ENCODE peak calls at places on chromosomes 1 and 21, in six cellular contexts. G is GM12878, R is GM12891, L is H1, C is GM12892, J is K562. S is an unnamed sample.

GRCh38 chr1:67833595-67833926 is 294 bp upstream of the GNG12 start:
- DNase-seq in G (no peak), R (no peak), L (no peak), C (no peak), J (no peak), S (no peak)

GRCh38 chr21:44425307-44425894 is 29.9 kb upstream of the LRRC3 start:
- DNase-seq in G (no peak), R (no peak), L (no peak), C (no peak), J (no peak), S (no peak)

GRCh38 chr1:115282825-115283224 is 55.2 kb downstream of the NGF start:
- DNase-seq in G (no peak), R (no peak), L (no peak), C (no peak), J (no peak), S (no peak)

GRCh38 chr1:234260578-234260977 is 112.7 kb upstream of the COA6 start:
- DNase-seq in G (no peak), R (no peak), L (no peak), C (no peak), J (no peak), S (no peak)

GRCh38 chr1:15320267-15320666 is 73.2 kb downstream of the FHAD1 start:
- DNase-seq in G (no peak), R (no peak), L (no peak), C (no peak), J (no peak), S (no peak)

GRCh38 chr1:31734582-31735107 is 29.5 kb downstream of the ADGRB2 start:
- DNase-seq in G (no peak), R (no peak), L (no peak), C (no peak), J (no peak), S (no peak)

GRCh38 chr1:35192853-35193664 is at the start of gene SFPQ:
- DNase-seq in G (peak), R (peak), L (peak), C (peak), J (peak), S (peak)

GRCh38 chr1:29805122-29805895 is 569.0 kb downstream of the PTPRU start:
- DNase-seq in G (no peak), R (no peak), L (peak), C (no peak), J (no peak), S (peak)

GRCh38 chr1:56591909-56592308 is 12.5 kb upstream of the PLPP3 start:
- DNase-seq in G (no peak), R (no peak), L (no peak), C (no peak), J (no peak), S (peak)

GRCh38 chr1:239906394-239906793 is 185.3 kb upstream of the FMN2 start:
- DNase-seq in G (no peak), R (no peak), L (no peak), C (no peak), J (no peak), S (no peak)

GRCh38 chr1:239912471-239912870 is 179.2 kb upstream of the FMN2 start:
- DNase-seq in G (no peak), R (no peak), L (no peak), C (no peak), J (no peak), S (no peak)

GRCh38 chr1:239913141-239913585 is 178.5 kb upstream of the FMN2 start:
- DNase-seq in G (no peak), R (no peak), L (no peak), C (no peak), J (no peak), S (no peak)

GRCh38 chr1:239914827-239915231 is 176.9 kb upstream of the FMN2 start:
- DNase-seq in G (no peak), R (no peak), L (no peak), C (no peak), J (no peak), S (no peak)

GRCh38 chr1:239909894-239910293 is 181.8 kb upstream of the FMN2 start:
- DNase-seq in G (no peak), R (no peak), L (no peak), C (no peak), J (no peak), S (no peak)
- TF ChIP-seq TAF1 in G (no peak), R (no peak), L (no peak), C (no peak), J (no peak), S (no peak)

GRCh38 chr1:112866151-112866550 is 89.8 kb downstream of the SLC16A1 start:
- DNase-seq in G (no peak), R (no peak), L (no peak), C (no peak), J (no peak), S (no peak)
- TF ChIP-seq TAF1 in G (no peak), R (no peak), L (no peak), C (no peak), J (no peak), S (no peak)

GRCh38 chr1:65020774-65021173 is 54.4 kb upstream of the JAK1 start:
- DNase-seq in G (no peak), R (no peak), L (no peak), C (no peak), J (no peak), S (no peak)
- TF ChIP-seq TAF1 in G (no peak), R (no peak), L (no peak), C (no peak), J (no peak), S (no peak)

GRCh38 chr1:17540255-17541001 is 930 bp downstream of the ARHGEF10L start:
- DNase-seq in G (no peak), R (no peak), L (peak), C (no peak), J (no peak), S (peak)
- TF ChIP-seq TAF1 in G (no peak), R (no peak), L (peak), C (no peak), J (no peak), S (no peak)

GRCh38 chr1:99849744-99850457 is at the start of gene AGL:
- DNase-seq in G (peak), R (peak), L (peak), C (peak), J (peak), S (peak)
- TF ChIP-seq TAF1 in G (peak), R (peak), L (peak), C (peak), J (peak), S (peak)

DNA sequence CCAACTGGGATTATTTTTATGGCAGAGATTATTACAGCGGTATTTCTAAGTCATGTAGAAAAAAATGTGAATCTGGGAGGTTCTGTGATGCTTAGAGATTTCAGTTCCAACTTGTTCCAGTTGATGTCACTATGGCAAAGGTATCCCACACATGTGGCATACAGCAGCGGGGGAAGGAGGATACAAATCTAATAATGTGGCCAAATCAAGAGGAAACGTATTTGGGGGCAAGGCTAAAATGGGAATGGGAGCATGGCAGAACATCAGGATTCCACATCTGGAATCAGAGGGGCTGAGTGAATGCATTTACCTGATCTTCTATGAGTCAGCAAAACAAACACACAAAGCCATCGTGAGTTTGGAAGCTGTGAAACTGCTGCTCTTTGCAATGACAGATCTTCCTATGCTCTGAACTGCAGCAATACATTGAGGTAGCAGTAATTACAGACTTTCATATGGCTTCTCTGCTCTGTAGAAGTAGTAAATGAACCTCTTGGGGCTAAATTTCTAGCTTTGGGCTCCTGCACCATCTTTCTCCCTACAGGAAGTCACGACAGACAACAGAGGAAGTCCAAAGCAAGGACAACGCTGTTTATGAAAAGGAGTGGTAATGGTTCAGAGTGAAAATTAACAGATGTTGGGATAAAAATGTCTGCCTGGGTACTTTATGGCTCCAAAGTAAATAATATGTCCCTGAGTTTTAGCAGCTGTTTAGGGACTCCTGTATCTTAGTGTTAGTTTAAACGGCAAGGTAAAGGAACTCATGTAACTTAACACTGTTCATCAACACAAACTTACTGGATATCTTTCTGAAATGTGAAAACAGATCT is 55.6 kb downstream of the GABPA start:
- DNase-seq in G (no peak), R (no peak), L (no peak), C (no peak), J (no peak), S (peak)
- TF ChIP-seq TAF1 in G (no peak), R (no peak), L (no peak), C (no peak), J (no peak), S (no peak)

GRCh38 chr21:34844033-34844923 is 175.5 kb downstream of the CLIC6 start:
- DNase-seq in G (no peak), R (no peak), L (no peak), C (no peak), J (no peak), S (no peak)
- TF ChIP-seq TAF1 in G (no peak), R (no peak), L (no peak), C (no peak), J (no peak), S (no peak)

DNA sequence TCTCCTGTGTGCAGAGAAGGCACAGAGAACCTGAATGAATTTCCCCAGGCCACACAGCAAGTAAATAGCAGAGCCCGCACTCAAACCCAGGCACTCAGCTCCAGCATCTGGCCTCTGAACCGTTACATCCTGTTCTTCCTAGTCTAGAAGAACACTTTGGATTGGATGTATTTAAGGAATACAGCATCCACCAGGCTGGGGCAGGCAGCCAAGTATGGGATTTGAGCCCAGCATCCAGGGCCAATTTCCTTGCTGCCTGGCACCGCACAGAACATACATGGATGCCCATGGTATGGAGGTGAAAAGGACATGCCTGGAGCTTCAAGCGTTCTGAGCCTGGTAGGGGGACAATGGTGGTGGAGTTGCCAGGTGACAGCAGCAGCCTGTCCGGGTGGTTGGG is 9.7 kb downstream of the AJAP1 start:
- DNase-seq in G (no peak), R (no peak), L (no peak), C (no peak), J (no peak), S (no peak)
- TF ChIP-seq TAF1 in G (no peak), R (no peak), L (no peak), C (no peak), J (no peak), S (no peak)

DNA sequence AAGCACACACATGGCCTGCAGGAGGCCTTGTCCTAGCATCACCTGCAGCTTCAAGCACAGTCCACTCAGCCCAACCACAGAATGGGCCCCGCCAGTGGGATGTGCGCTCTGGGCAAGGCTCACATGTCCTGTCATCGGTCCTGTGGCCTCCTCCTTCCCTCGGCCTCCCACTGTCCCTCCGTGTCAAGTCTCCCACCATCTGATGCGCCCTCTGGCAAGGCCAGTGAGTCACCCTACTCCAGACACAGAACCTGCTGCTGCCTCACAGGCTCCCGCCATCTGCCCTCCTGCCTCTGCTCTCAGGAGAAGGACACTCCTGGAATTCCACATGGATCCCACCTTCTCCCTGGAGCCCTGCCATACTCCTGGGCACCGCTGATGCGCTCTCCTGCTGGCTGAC is 14.2 kb downstream of the KCNAB2 start:
- DNase-seq in G (no peak), R (no peak), L (no peak), C (no peak), J (no peak), S (no peak)
- TF ChIP-seq TAF1 in G (no peak), R (no peak), L (no peak), C (no peak), J (no peak), S (no peak)

S was measured in SK-N-SH.